ENCODE peak calls at places on chromosomes 12 and 14, in four cellular contexts. Z is cardiac muscle cell; B is caudate nucleus; J is stimulated activated CD4-positive, alpha-beta T cell treated with anti-CD3 and anti-CD28 coated beads, TNF-alpha, amount 100 ng/mL, for 24 hours. L is an unnamed sample.

GRCh38 chr12:5889381-5890047 is 55.5 kb downstream of the ANO2 start:
- DNase-seq in J (no peak), Z (no peak), B (no peak), L (no peak)

GRCh38 chr14:74566174-74567125 is 45.6 kb downstream of the LTBP2 start:
- DNase-seq in Z (no peak), J (no peak), B (no peak), L (no peak)

GRCh38 chr14:63887899-63888298 is 35.1 kb downstream of the SYNE2 start:
- DNase-seq in Z (no peak), B (no peak), J (no peak), L (no peak)

GRCh38 chr12:51914034-51914923 is 7.0 kb downstream of the ACVRL1 start:
- DNase-seq in Z (peak; percentile 46), J (no peak), B (no peak), L (no peak)

GRCh38 chr14:76699901-76700590 is 61.2 kb upstream of the VASH1 start:
- DNase-seq in Z (peak; percentile 24), J (no peak), B (no peak), L (no peak)

GRCh38 chr12:8870591-8870990 is 43.7 kb upstream of the PHC1 start:
- DNase-seq in Z (no peak), J (no peak), B (no peak), L (no peak)

GRCh38 chr12:6977653-6978052 is 6.9 kb downstream of the EMG1 start:
- DNase-seq in B (no peak), Z (no peak), J (no peak), L (no peak)

GRCh38 chr12:52010152-52010622 is 3.4 kb downstream of the TAMALIN start:
- DNase-seq in J (no peak), B (peak; percentile 65), Z (peak; percentile 91), L (peak; percentile 59)

GRCh38 chr14:24920265-24921080 is 129.5 kb downstream of the STXBP6 start:
- DNase-seq in B (no peak), J (no peak), Z (no peak), L (no peak)

GRCh38 chr12:56996793-56997545 is 9.4 kb downstream of the ZBTB39 start:
- DNase-seq in B (no peak), J (no peak), Z (no peak), L (no peak)

GRCh38 chr12:43285248-43285647 is 266.8 kb downstream of the ADAMTS20 start:
- DNase-seq in J (no peak), Z (no peak), B (no peak), L (peak; percentile 79)

GRCh38 chr12:132554857-132555630 is 55.3 kb downstream of the LRCOL1 start:
- DNase-seq in Z (no peak), B (no peak), J (no peak), L (no peak)

L was measured in stromal cell of bone marrow.